ENCODE peak calls at places on chromosome 14, in eight cellular contexts. One of them, this sample, is unnamed. For H3K36me3, the result is how much of the 10 kb centered on the place peaks cover.

GRCh38 chr14:95784137-95784536 is 70.2 kb upstream of the TCL1A start:
- DNase-seq in ovary: no peak
- DNase-seq in GM23338: peak
- DNase-seq in kidney: no peak
- DNase-seq in stomach: no peak
- DNase-seq in mesendoderm: peak
- DNase-seq in left ventricle myocardium inferior: no peak
- DNase-seq in effector memory CD4-positive, alpha-beta T cell: no peak
- DNase-seq in this sample: peak

GRCh38 chr14:88516742-88517418 is 37.9 kb downstream of the PTPN21 start:
- DNase-seq in left ventricle myocardium inferior: no peak
- DNase-seq in stomach: no peak
- DNase-seq in GM23338: no peak
- DNase-seq in effector memory CD4-positive, alpha-beta T cell: no peak
- DNase-seq in ovary: no peak
- DNase-seq in kidney: no peak
- DNase-seq in mesendoderm: no peak
- DNase-seq in this sample: no peak

GRCh38 chr14:89294060-89294459 is 123.0 kb downstream of the FOXN3 start:
- DNase-seq in kidney: no peak
- DNase-seq in mesendoderm: no peak
- DNase-seq in left ventricle myocardium inferior: peak
- DNase-seq in stomach: peak
- DNase-seq in GM23338: no peak
- DNase-seq in ovary: no peak
- DNase-seq in effector memory CD4-positive, alpha-beta T cell: no peak
- DNase-seq in this sample: no peak

GRCh38 chr14:64110832-64111231 is 183.3 kb downstream of the ESR2 start:
- DNase-seq in left ventricle myocardium inferior: no peak
- DNase-seq in stomach: no peak
- DNase-seq in effector memory CD4-positive, alpha-beta T cell: no peak
- DNase-seq in GM23338: no peak
- DNase-seq in mesendoderm: no peak
- DNase-seq in kidney: no peak
- DNase-seq in ovary: no peak
- DNase-seq in this sample: no peak

GRCh38 chr14:81517798-81518398 is 15.8 kb downstream of the SEL1L start:
- DNase-seq in kidney: peak
- DNase-seq in left ventricle myocardium inferior: peak
- DNase-seq in stomach: no peak
- DNase-seq in effector memory CD4-positive, alpha-beta T cell: no peak
- DNase-seq in ovary: peak
- DNase-seq in mesendoderm: no peak
- DNase-seq in GM23338: no peak
- DNase-seq in this sample: no peak

GRCh38 chr14:20697273-20698017 is 8.9 kb downstream of the ANG start:
- DNase-seq in GM23338: peak
- DNase-seq in effector memory CD4-positive, alpha-beta T cell: peak
- DNase-seq in kidney: no peak
- DNase-seq in ovary: peak
- DNase-seq in stomach: peak
- DNase-seq in mesendoderm: peak
- DNase-seq in left ventricle myocardium inferior: peak
- DNase-seq in this sample: peak

GRCh38 chr14:103868242-103868897 is 21.0 kb upstream of the PPP1R13B start:
- DNase-seq in kidney: no peak
- DNase-seq in ovary: no peak
- DNase-seq in left ventricle myocardium inferior: no peak
- DNase-seq in stomach: no peak
- DNase-seq in effector memory CD4-positive, alpha-beta T cell: no peak
- DNase-seq in mesendoderm: no peak
- DNase-seq in GM23338: no peak
- DNase-seq in this sample: peak

GRCh38 chr14:59161571-59162175 is 26.8 kb upstream of the DAAM1 start:
- DNase-seq in GM23338: peak
- DNase-seq in ovary: no peak
- DNase-seq in left ventricle myocardium inferior: no peak
- DNase-seq in mesendoderm: peak
- DNase-seq in effector memory CD4-positive, alpha-beta T cell: no peak
- DNase-seq in kidney: no peak
- DNase-seq in stomach: no peak
- DNase-seq in this sample: peak

GRCh38 chr14:72924332-72924731 is 1.9 kb upstream of the DCAF4 start:
- DNase-seq in GM23338: no peak
- DNase-seq in ovary: no peak
- DNase-seq in stomach: peak
- DNase-seq in mesendoderm: no peak
- DNase-seq in effector memory CD4-positive, alpha-beta T cell: no peak
- DNase-seq in kidney: no peak
- DNase-seq in left ventricle myocardium inferior: peak
- DNase-seq in this sample: no peak

GRCh38 chr14:61471297-61471980 is 150.1 kb downstream of the PRKCH start:
- DNase-seq in stomach: no peak
- DNase-seq in left ventricle myocardium inferior: no peak
- DNase-seq in ovary: no peak
- DNase-seq in kidney: no peak
- DNase-seq in effector memory CD4-positive, alpha-beta T cell: no peak
- DNase-seq in mesendoderm: no peak
- DNase-seq in GM23338: no peak
- DNase-seq in this sample: no peak

GRCh38 chr14:84410344-84410743 is 1119.6 kb upstream of the FLRT2 start:
- DNase-seq in GM23338: no peak
- DNase-seq in effector memory CD4-positive, alpha-beta T cell: no peak
- DNase-seq in mesendoderm: no peak
- DNase-seq in left ventricle myocardium inferior: no peak
- DNase-seq in ovary: no peak
- DNase-seq in kidney: no peak
- DNase-seq in stomach: no peak
- DNase-seq in this sample: no peak

GRCh38 chr14:64891839-64892375 is 12.2 kb upstream of the SPTB start:
- DNase-seq in GM23338: peak
- DNase-seq in ovary: no peak
- DNase-seq in stomach: no peak
- DNase-seq in mesendoderm: peak
- DNase-seq in left ventricle myocardium inferior: no peak
- DNase-seq in effector memory CD4-positive, alpha-beta T cell: no peak
- DNase-seq in kidney: no peak
- DNase-seq in this sample: peak

GRCh38 chr14:47899685-47900084 is 224.3 kb upstream of the MDGA2 start:
- DNase-seq in left ventricle myocardium inferior: no peak
- DNase-seq in ovary: no peak
- DNase-seq in stomach: no peak
- DNase-seq in kidney: no peak
- DNase-seq in mesendoderm: no peak
- DNase-seq in GM23338: no peak
- DNase-seq in effector memory CD4-positive, alpha-beta T cell: no peak
- DNase-seq in this sample: no peak

GRCh38 chr14:95460647-95461478 is 55.6 kb downstream of the SYNE3 start:
- DNase-seq in left ventricle myocardium inferior: no peak
- DNase-seq in mesendoderm: peak
- DNase-seq in effector memory CD4-positive, alpha-beta T cell: no peak
- DNase-seq in GM23338: peak
- DNase-seq in stomach: no peak
- DNase-seq in kidney: peak
- DNase-seq in ovary: peak
- DNase-seq in this sample: peak

GRCh38 chr14:90551733-90552464 is 155.1 kb downstream of the CALM1 start:
- DNase-seq in kidney: no peak
- DNase-seq in stomach: peak
- DNase-seq in left ventricle myocardium inferior: no peak
- DNase-seq in mesendoderm: no peak
- DNase-seq in GM23338: no peak
- DNase-seq in ovary: peak
- DNase-seq in effector memory CD4-positive, alpha-beta T cell: no peak
- DNase-seq in this sample: no peak

GRCh38 chr14:52960627-52961026 is 9.8 kb upstream of the FERMT2 start:
- DNase-seq in left ventricle myocardium inferior: no peak
- DNase-seq in mesendoderm: no peak
- DNase-seq in effector memory CD4-positive, alpha-beta T cell: no peak
- DNase-seq in kidney: no peak
- DNase-seq in ovary: no peak
- DNase-seq in GM23338: no peak
- DNase-seq in stomach: no peak
- DNase-seq in this sample: no peak

GRCh38 chr14:88792572-88793258 is at the start of gene EML5:
- DNase-seq in mesendoderm: peak
- DNase-seq in effector memory CD4-positive, alpha-beta T cell: peak
- DNase-seq in stomach: peak
- DNase-seq in ovary: peak
- DNase-seq in left ventricle myocardium inferior: peak
- DNase-seq in kidney: peak
- DNase-seq in GM23338: peak
- DNase-seq in this sample: peak

GRCh38 chr14:42001436-42001835 is 394.8 kb downstream of the LRFN5 start:
- DNase-seq in ovary: no peak
- DNase-seq in left ventricle myocardium inferior: no peak
- DNase-seq in GM23338: no peak
- DNase-seq in kidney: no peak
- DNase-seq in stomach: no peak
- DNase-seq in effector memory CD4-positive, alpha-beta T cell: no peak
- DNase-seq in mesendoderm: no peak
- DNase-seq in this sample: no peak

GRCh38 chr14:94310248-94310647 is 12.9 kb downstream of the SERPINA6 start:
- DNase-seq in mesendoderm: no peak
- DNase-seq in stomach: no peak
- DNase-seq in ovary: no peak
- DNase-seq in GM23338: no peak
- DNase-seq in effector memory CD4-positive, alpha-beta T cell: no peak
- DNase-seq in left ventricle myocardium inferior: no peak
- DNase-seq in kidney: no peak
- DNase-seq in this sample: no peak

GRCh38 chr14:57389646-57390036 is 745 bp upstream of the NAA30 start:
- DNase-seq in ovary: no peak
- DNase-seq in left ventricle myocardium inferior: no peak
- DNase-seq in mesendoderm: peak
- DNase-seq in effector memory CD4-positive, alpha-beta T cell: no peak
- DNase-seq in stomach: no peak
- DNase-seq in GM23338: peak
- DNase-seq in kidney: no peak
- DNase-seq in this sample: peak

GRCh38 chr14:92010644-92011043 is 29.2 kb downstream of the TRIP11 start:
- DNase-seq in mesendoderm: no peak
- DNase-seq in stomach: no peak
- DNase-seq in GM23338: no peak
- DNase-seq in kidney: no peak
- DNase-seq in left ventricle myocardium inferior: no peak
- DNase-seq in effector memory CD4-positive, alpha-beta T cell: no peak
- DNase-seq in ovary: no peak
- DNase-seq in this sample: no peak
- H3K36me3 ChIP-seq in mesendoderm: under half
- H3K36me3 ChIP-seq in stomach: half or more
- H3K36me3 ChIP-seq in GM23338: under half
- H3K36me3 ChIP-seq in kidney: under half
- H3K36me3 ChIP-seq in left ventricle myocardium inferior: half or more
- H3K36me3 ChIP-seq in effector memory CD4-positive, alpha-beta T cell: under half
- H3K36me3 ChIP-seq in ovary: under half
- H3K36me3 ChIP-seq in this sample: under half

DNA sequence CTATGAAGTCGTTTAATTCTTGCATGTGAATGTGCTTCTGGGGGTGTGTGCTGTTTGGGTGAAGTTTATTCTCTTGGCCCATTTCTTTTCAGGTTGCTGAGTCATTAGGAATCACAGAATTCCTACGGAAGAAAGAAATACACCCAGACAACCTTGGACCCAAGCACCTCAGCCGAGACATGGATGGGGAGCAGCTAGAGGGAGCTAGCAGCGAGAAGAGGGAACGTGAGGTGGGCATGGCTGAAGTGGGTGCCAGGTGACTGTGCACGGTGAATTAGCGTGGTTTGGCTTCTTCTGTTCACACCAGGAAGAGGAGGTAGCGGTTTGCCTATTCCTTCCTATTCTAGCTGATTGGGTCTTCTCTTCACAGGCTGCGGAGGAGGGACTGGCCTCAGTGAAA is 19.2 kb downstream of the ZNF839 start:
- DNase-seq in mesendoderm: no peak
- DNase-seq in kidney: no peak
- DNase-seq in left ventricle myocardium inferior: no peak
- DNase-seq in ovary: no peak
- DNase-seq in GM23338: peak
- DNase-seq in effector memory CD4-positive, alpha-beta T cell: no peak
- DNase-seq in stomach: no peak
- DNase-seq in this sample: peak
- H3K36me3 ChIP-seq in mesendoderm: under half
- H3K36me3 ChIP-seq in kidney: under half
- H3K36me3 ChIP-seq in left ventricle myocardium inferior: half or more
- H3K36me3 ChIP-seq in ovary: under half
- H3K36me3 ChIP-seq in GM23338: under half
- H3K36me3 ChIP-seq in effector memory CD4-positive, alpha-beta T cell: under half
- H3K36me3 ChIP-seq in stomach: half or more
- H3K36me3 ChIP-seq in this sample: under half

GRCh38 chr14:105020815-105021655 is at the start of gene CDCA4:
- DNase-seq in ovary: peak
- DNase-seq in left ventricle myocardium inferior: peak
- DNase-seq in stomach: peak
- DNase-seq in effector memory CD4-positive, alpha-beta T cell: peak
- DNase-seq in kidney: peak
- DNase-seq in mesendoderm: peak
- DNase-seq in GM23338: peak
- DNase-seq in this sample: peak
- H3K36me3 ChIP-seq in ovary: under half
- H3K36me3 ChIP-seq in left ventricle myocardium inferior: under half
- H3K36me3 ChIP-seq in stomach: under half
- H3K36me3 ChIP-seq in effector memory CD4-positive, alpha-beta T cell: under half
- H3K36me3 ChIP-seq in kidney: under half
- H3K36me3 ChIP-seq in mesendoderm: under half
- H3K36me3 ChIP-seq in GM23338: under half
- H3K36me3 ChIP-seq in this sample: under half

GRCh38 chr14:34966413-34966812 is 16.4 kb upstream of the SRP54 start:
- DNase-seq in effector memory CD4-positive, alpha-beta T cell: no peak
- DNase-seq in GM23338: no peak
- DNase-seq in left ventricle myocardium inferior: no peak
- DNase-seq in mesendoderm: no peak
- DNase-seq in ovary: no peak
- DNase-seq in stomach: no peak
- DNase-seq in kidney: no peak
- DNase-seq in this sample: no peak

GRCh38 chr14:34965912-34966311 is 16.9 kb upstream of the SRP54 start:
- DNase-seq in effector memory CD4-positive, alpha-beta T cell: no peak
- DNase-seq in kidney: no peak
- DNase-seq in left ventricle myocardium inferior: no peak
- DNase-seq in ovary: no peak
- DNase-seq in GM23338: no peak
- DNase-seq in mesendoderm: no peak
- DNase-seq in stomach: no peak
- DNase-seq in this sample: no peak

GRCh38 chr14:34970665-34971064 is 12.1 kb upstream of the SRP54 start:
- DNase-seq in ovary: no peak
- DNase-seq in mesendoderm: no peak
- DNase-seq in GM23338: no peak
- DNase-seq in kidney: no peak
- DNase-seq in stomach: no peak
- DNase-seq in left ventricle myocardium inferior: no peak
- DNase-seq in effector memory CD4-positive, alpha-beta T cell: no peak
- DNase-seq in this sample: no peak

GRCh38 chr14:34965365-34965764 is 17.4 kb upstream of the SRP54 start:
- DNase-seq in effector memory CD4-positive, alpha-beta T cell: no peak
- DNase-seq in mesendoderm: no peak
- DNase-seq in left ventricle myocardium inferior: no peak
- DNase-seq in kidney: no peak
- DNase-seq in ovary: no peak
- DNase-seq in GM23338: no peak
- DNase-seq in stomach: no peak
- DNase-seq in this sample: no peak
- H3K36me3 ChIP-seq in effector memory CD4-positive, alpha-beta T cell: under half
- H3K36me3 ChIP-seq in mesendoderm: under half
- H3K36me3 ChIP-seq in left ventricle myocardium inferior: under half
- H3K36me3 ChIP-seq in kidney: under half
- H3K36me3 ChIP-seq in ovary: under half
- H3K36me3 ChIP-seq in GM23338: under half
- H3K36me3 ChIP-seq in stomach: half or more
- H3K36me3 ChIP-seq in this sample: under half